ENCODE peak calls at places on chromosomes 16 and 17, in six cellular contexts. A, R, K, T, Y and N are unnamed samples.

GRCh38 chr17:47742319-47743181 is 9.5 kb downstream of the TBX21 start:
- DNase-seq in A (peak; percentile 4), R (no peak), K (no peak), T (peak; percentile 40), Y (no peak), N (peak; percentile 66)

GRCh38 chr16:20397468-20398074 is 7.0 kb downstream of the PDILT start:
- DNase-seq in A (no peak), R (no peak), K (no peak), T (no peak), Y (no peak), N (no peak)

GRCh38 chr16:719815-720506 is 985 bp upstream of the ANTKMT start:
- DNase-seq in A (no peak), R (peak; percentile 34), K (no peak), T (no peak), Y (no peak), N (no peak)

GRCh38 chr16:2770057-2770780 is 6.9 kb downstream of the ELOB start:
- DNase-seq in A (no peak), R (no peak), K (no peak), T (no peak), Y (no peak), N (peak; percentile 66)

GRCh38 chr17:51120357-51120738 is 320 bp downstream of the SPAG9 start:
- DNase-seq in A (no peak), R (no peak), K (no peak), T (no peak), Y (no peak), N (peak; percentile 87)

GRCh38 chr17:58399974-58400373 is 17.4 kb downstream of the RNF43 start:
- DNase-seq in A (no peak), R (no peak), K (no peak), T (no peak), Y (no peak), N (no peak)

GRCh38 chr17:28582513-28582912 is 5.8 kb upstream of the ALDOC start:
- DNase-seq in A (no peak), R (no peak), K (no peak), T (no peak), Y (no peak), N (no peak)

GRCh38 chr16:30434852-30435251 is 5.0 kb upstream of the DCTPP1 start:
- DNase-seq in A (no peak), R (no peak), K (no peak), T (no peak), Y (no peak), N (no peak)

GRCh38 chr16:76535-77272 is 1.3 kb upstream of the MPG start:
- DNase-seq in A (peak; percentile 70), R (peak; percentile 48), K (no peak), T (peak; percentile 92), Y (peak; percentile 86), N (peak; percentile 99)

GRCh38 chr16:17053536-17054160 is 417.1 kb downstream of the XYLT1 start:
- DNase-seq in A (no peak), R (no peak), K (no peak), T (no peak), Y (no peak), N (no peak)

GRCh38 chr16:35196313-35196712 is 1736.9 kb downstream of the TP53TG3F start:
- DNase-seq in A (no peak), R (no peak), K (no peak), T (no peak), Y (no peak), N (no peak)
- H3K9me3 ChIP-seq in A (no peaks in the 10 kb centered on the region), R (no peaks in the 10 kb centered on the region), K (peaks cover 62% of the 10 kb centered on the region), T (peaks cover 3% of the 10 kb centered on the region), Y (no peaks in the 10 kb centered on the region), N (no peaks in the 10 kb centered on the region)

GRCh38 chr16:35188288-35189155 is 1729.1 kb downstream of the TP53TG3F start:
- DNase-seq in A (no peak), R (no peak), K (no peak), T (no peak), Y (no peak), N (peak; percentile 53)
- H3K9me3 ChIP-seq in A (no peaks in the 10 kb centered on the region), R (no peaks in the 10 kb centered on the region), K (peaks cover 55% of the 10 kb centered on the region), T (no peaks in the 10 kb centered on the region), Y (no peaks in the 10 kb centered on the region), N (peaks cover 6% of the 10 kb centered on the region)

GRCh38 chr16:31754998-31755615 is 118.5 kb upstream of the ZNF267 start:
- DNase-seq in A (no peak), R (no peak), K (no peak), T (no peak), Y (no peak), N (no peak)
- H3K9me3 ChIP-seq in A (peaks cover 59% of the 10 kb centered on the region), R (peaks cover 3% of the 10 kb centered on the region), K (peaks cover 15% of the 10 kb centered on the region), T (peaks cover 80% of the 10 kb centered on the region), Y (peaks cover 96% of the 10 kb centered on the region), N (peaks cover 34% of the 10 kb centered on the region)

DNA sequence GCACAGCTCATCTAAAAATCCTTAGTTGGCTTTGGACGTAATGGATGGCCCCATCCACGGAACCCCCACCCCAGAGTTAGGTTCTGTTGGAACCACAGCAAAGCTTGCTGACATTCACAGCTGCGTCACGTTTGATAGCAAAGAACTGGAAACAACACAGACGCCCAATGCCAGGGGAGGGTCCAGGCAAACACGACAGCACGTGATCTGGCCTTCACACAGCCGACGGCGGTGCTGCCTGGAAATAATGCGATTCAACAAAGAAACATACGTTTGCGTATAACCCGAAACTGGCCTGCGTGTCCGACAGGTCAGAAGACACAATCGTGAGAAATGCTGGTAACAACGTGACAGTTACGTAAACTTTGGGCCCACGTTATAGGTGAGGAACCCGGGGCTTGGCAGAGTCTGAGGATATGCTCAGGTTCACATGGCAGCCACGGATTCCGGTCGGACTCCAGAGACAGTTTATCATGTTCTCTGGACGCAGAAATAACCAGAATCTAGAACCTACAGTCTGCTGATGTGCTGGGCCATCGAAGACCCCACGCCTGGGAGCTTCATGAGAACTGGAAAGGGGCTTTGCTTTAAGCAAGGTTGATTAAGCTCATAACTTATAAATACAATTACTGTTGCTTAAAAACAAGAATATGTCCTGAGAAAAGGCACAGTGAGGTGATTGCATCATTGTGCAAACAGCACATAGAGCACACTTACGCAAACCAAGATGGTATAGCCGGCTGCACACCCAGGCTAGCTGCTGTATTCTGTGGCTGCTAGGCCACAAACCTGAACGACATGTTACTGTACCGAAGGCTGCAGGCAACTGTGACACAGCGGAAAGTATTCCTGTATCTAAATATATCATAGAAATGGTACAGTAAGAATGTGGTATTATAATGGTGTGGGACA is 70.4 kb downstream of the RPH3AL start:
- DNase-seq in A (no peak), R (no peak), K (no peak), T (no peak), Y (no peak), N (peak; percentile 57)
- H3K9me3 ChIP-seq in A (no peaks in the 10 kb centered on the region), R (no peaks in the 10 kb centered on the region), K (peaks cover 3% of the 10 kb centered on the region), T (no peaks in the 10 kb centered on the region), Y (no peaks in the 10 kb centered on the region), N (no peaks in the 10 kb centered on the region)

DNA sequence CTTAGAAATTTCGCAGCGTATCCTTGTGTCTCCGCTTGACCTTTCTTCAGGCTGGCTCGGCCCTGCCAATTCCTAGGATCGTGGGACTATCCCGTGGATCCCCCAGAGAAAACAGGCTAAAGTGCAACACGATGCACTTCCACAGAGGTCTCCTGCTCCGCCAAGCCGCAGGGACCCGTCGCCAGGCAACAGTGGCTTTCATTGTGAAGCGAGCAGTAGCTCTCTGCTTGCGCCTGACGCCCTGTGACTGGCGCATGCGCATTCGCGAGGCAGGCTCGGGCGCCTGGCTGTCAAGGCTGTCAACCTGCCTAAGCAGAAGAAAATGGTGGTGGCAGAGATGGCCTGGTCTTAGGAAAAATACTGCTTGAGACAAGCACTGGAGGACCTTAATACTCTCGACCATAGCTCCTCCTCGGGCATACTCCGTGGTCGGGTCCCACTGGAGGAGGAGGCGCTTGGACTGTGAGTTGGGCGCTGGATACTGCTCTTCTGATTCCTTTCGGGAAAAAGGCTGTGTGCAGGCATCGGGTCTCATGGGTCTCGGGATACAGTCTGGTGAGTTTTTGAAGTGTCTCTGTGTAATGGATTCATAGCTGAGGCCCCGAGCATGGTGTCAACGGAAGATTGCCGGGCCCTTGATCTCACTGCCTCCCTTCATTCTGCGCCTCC is 2336.1 kb downstream of the TP53TG3F start:
- DNase-seq in A (no peak), R (no peak), K (no peak), T (no peak), Y (no peak), N (no peak)
- H3K9me3 ChIP-seq in A (no peaks in the 10 kb centered on the region), R (no peaks in the 10 kb centered on the region), K (peaks cover 61% of the 10 kb centered on the region), T (peaks cover 19% of the 10 kb centered on the region), Y (no peaks in the 10 kb centered on the region), N (peaks cover 7% of the 10 kb centered on the region)

GRCh38 chr16:84313921-84314320 is 19.2 kb downstream of the WFDC1 start:
- DNase-seq in A (no peak), R (no peak), K (no peak), T (no peak), Y (no peak), N (no peak)

GRCh38 chr16:84310642-84311041 is 16.0 kb downstream of the WFDC1 start:
- DNase-seq in A (no peak), R (no peak), K (no peak), T (no peak), Y (no peak), N (no peak)

GRCh38 chr16:84314373-84314772 is 19.7 kb downstream of the WFDC1 start:
- DNase-seq in A (no peak), R (no peak), K (no peak), T (no peak), Y (no peak), N (no peak)

GRCh38 chr16:84314814-84315213 is 20.1 kb downstream of the WFDC1 start:
- DNase-seq in A (no peak), R (no peak), K (no peak), T (no peak), Y (no peak), N (no peak)

GRCh38 chr16:84312783-84313382 is 18.2 kb downstream of the WFDC1 start:
- DNase-seq in A (no peak), R (no peak), K (no peak), T (no peak), Y (no peak), N (no peak)
- H3K9me3 ChIP-seq in A (no peaks in the 10 kb centered on the region), R (no peaks in the 10 kb centered on the region), K (peaks cover 3% of the 10 kb centered on the region), T (peaks cover 3% of the 10 kb centered on the region), Y (no peaks in the 10 kb centered on the region), N (peaks cover 1% of the 10 kb centered on the region)

GRCh38 chr16:87538160-87538559 is 45.3 kb upstream of the ZCCHC14 start:
- DNase-seq in A (no peak), R (no peak), K (no peak), T (no peak), Y (no peak), N (no peak)
- H3K9me3 ChIP-seq in A (no peaks in the 10 kb centered on the region), R (no peaks in the 10 kb centered on the region), K (peaks cover 20% of the 10 kb centered on the region), T (peaks cover 3% of the 10 kb centered on the region), Y (peaks cover 4% of the 10 kb centered on the region), N (peaks cover 5% of the 10 kb centered on the region)

GRCh38 chr16:79434097-79434496 is 166.4 kb downstream of the MAF start:
- DNase-seq in A (no peak), R (no peak), K (no peak), T (no peak), Y (no peak), N (no peak)

GRCh38 chr16:79431923-79432322 is 168.6 kb downstream of the MAF start:
- DNase-seq in A (no peak), R (no peak), K (no peak), T (no peak), Y (no peak), N (no peak)

GRCh38 chr16:79436885-79437284 is 163.7 kb downstream of the MAF start:
- DNase-seq in A (no peak), R (no peak), K (no peak), T (no peak), Y (no peak), N (no peak)

GRCh38 chr16:79437764-79438728 is 162.5 kb downstream of the MAF start:
- DNase-seq in A (no peak), R (peak; percentile 13), K (no peak), T (no peak), Y (peak; percentile 59), N (no peak)

GRCh38 chr16:79434771-79435170 is 165.8 kb downstream of the MAF start:
- DNase-seq in A (no peak), R (no peak), K (no peak), T (no peak), Y (no peak), N (no peak)
- H3K9me3 ChIP-seq in A (no peaks in the 10 kb centered on the region), R (no peaks in the 10 kb centered on the region), K (peaks cover 52% of the 10 kb centered on the region), T (no peaks in the 10 kb centered on the region), Y (no peaks in the 10 kb centered on the region), N (no peaks in the 10 kb centered on the region)

GRCh38 chr16:35447010-35447558 is 1987.7 kb downstream of the TP53TG3F start:
- DNase-seq in A (no peak), R (no peak), K (no peak), T (no peak), Y (no peak), N (no peak)
- H3K9me3 ChIP-seq in A (peaks cover 13% of the 10 kb centered on the region), R (no peaks in the 10 kb centered on the region), K (peaks cover 21% of the 10 kb centered on the region), T (peaks cover 23% of the 10 kb centered on the region), Y (peaks cover 23% of the 10 kb centered on the region), N (peaks cover 16% of the 10 kb centered on the region)